ENCODE peak calls at places on chromosome 17, in ten cellular contexts. Y, O, J, K, D, Z, V, W, Q and M are unnamed samples.
A peak's percentile ranks its signal among the peaks of the same experiment; 100 is the strongest.

GRCh38 chr17:68705331-68706166 is 104.4 kb upstream of the FAM20A start:
- DNase-seq in V (no peak), Y (no peak), Q (no peak), K (no peak), J (no peak), W (no peak), Z (peak; percentile 80), O (no peak), D (no peak), M (peak; percentile 89)

GRCh38 chr17:74369221-74369620 is 1.9 kb downstream of the GPR142 start:
- DNase-seq in D (no peak), Q (no peak), Y (no peak), J (no peak), O (peak; percentile 62), W (peak; percentile 62), Z (no peak), V (no peak), K (no peak), M (no peak)

GRCh38 chr17:68600123-68600880 is 865 bp downstream of the FAM20A start:
- DNase-seq in Z (no peak), Q (no peak), D (no peak), J (no peak), V (no peak), W (peak; percentile 67), O (peak; percentile 56), Y (no peak), K (no peak), M (no peak)

GRCh38 chr17:36777118-36777517 is 160.2 kb upstream of the LHX1 start:
- DNase-seq in Y (no peak), W (no peak), J (no peak), D (peak; percentile 20), Z (peak; percentile 39), V (no peak), O (no peak), K (peak; percentile 50), Q (no peak), M (peak; percentile 9)

GRCh38 chr17:68175416-68175815 is 72.4 kb upstream of the AMZ2 start:
- DNase-seq in D (no peak), Z (no peak), J (no peak), Q (no peak), K (no peak), Y (no peak), O (no peak), V (no peak), W (no peak), M (no peak)

GRCh38 chr17:48997827-48998556 is 807 bp downstream of the IGF2BP1 start:
- DNase-seq in D (no peak), J (no peak), Y (peak; percentile 72), V (no peak), O (no peak), Q (no peak), K (peak; percentile 79), W (no peak), Z (no peak), M (no peak)

GRCh38 chr17:49557204-49558024 is 18.3 kb upstream of the NXPH3 start:
- DNase-seq in Y (no peak), D (peak; percentile 51), W (no peak), Z (peak; percentile 73), K (no peak), V (peak; percentile 38), Q (no peak), O (no peak), J (no peak), M (no peak)

GRCh38 chr17:27651411-27652345 is 20.7 kb downstream of the LGALS9 start:
- DNase-seq in O (peak; percentile 64), Z (peak; percentile 62), K (no peak), Q (no peak), V (peak; percentile 57), J (no peak), Y (no peak), W (no peak), D (peak; percentile 15), M (no peak)

GRCh38 chr17:78324391-78325075 is 35.3 kb downstream of the SOCS3 start:
- DNase-seq in Y (peak; percentile 95), Z (peak; percentile 96), W (peak; percentile 77), D (no peak), J (no peak), K (no peak), Q (no peak), V (peak; percentile 86), O (peak; percentile 91), M (peak; percentile 92)

GRCh38 chr17:37089998-37090397 is 141.2 kb downstream of the AATF start:
- DNase-seq in J (no peak), D (no peak), Q (peak; percentile 23), K (no peak), W (no peak), Y (no peak), V (no peak), O (no peak), Z (peak; percentile 11), M (no peak)

DNA sequence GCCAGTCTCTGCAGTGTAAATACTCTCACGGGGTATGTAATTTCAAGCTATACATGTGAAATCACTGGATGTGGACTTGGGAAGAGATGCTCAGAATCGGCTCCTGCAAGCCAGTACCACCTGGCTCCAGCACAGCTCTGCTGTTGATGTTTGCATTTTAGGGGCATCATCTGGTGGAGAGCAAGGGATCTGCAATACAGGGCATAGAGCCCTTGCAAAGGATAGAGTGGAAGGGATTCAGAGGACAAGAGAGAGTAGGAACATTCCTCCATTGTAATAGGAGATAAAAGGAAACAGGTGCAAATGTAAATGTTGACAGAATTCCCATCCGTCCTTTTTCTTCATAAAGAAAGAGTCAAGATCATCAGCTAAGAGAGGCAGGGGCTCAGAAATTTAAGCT is 184.1 kb downstream of the PMP22 start:
- DNase-seq in K (no peak), Y (no peak), V (no peak), W (no peak), O (no peak), J (no peak), D (no peak), Q (no peak), Z (no peak), M (no peak)
- TF ChIP-seq CTCF in K (no peak), Y (no peak), V (no peak), W (no peak), O (no peak), J (no peak), D (no peak), Q (no peak), Z (no peak), M (no peak)

GRCh38 chr17:44110823-44111633 is 12.4 kb downstream of the HDAC5 start:
- DNase-seq in Z (peak; percentile 95), D (peak; percentile 51), Q (peak; percentile 52), O (peak; percentile 99), W (peak; percentile 97), J (no peak), V (peak; percentile 80), Y (peak; percentile 99), K (peak; percentile 96), M (peak; percentile 68)
- H3K4me3 ChIP-seq in Z (peak overlapping the region; percentile 23), D (no peak overlapping the region), Q (peak overlapping the region; percentile 84), O (peak overlapping the region; percentile 71), W (peak overlapping the region; percentile 27), J (no peak overlapping the region), V (peak overlapping the region; percentile 39), Y (peak overlapping the region; percentile 70), K (peak overlapping the region; percentile 26), M (peak overlapping the region; percentile 31)

GRCh38 chr17:4908711-4909496 is 6.0 kb upstream of the CHRNE start:
- DNase-seq in K (peak; percentile 63), V (peak; percentile 89), O (peak; percentile 92), Z (peak; percentile 98), D (peak; percentile 91), J (peak; percentile 75), Y (peak; percentile 92), W (peak; percentile 92), Q (peak; percentile 31), M (peak; percentile 74)
- TF ChIP-seq CTCF in K (peak; percentile 85), V (peak; percentile 92), O (peak; percentile 92), Z (peak; percentile 88), D (peak; percentile 84), J (peak; percentile 81), Y (peak; percentile 58), W (peak; percentile 75), Q (peak; percentile 84), M (peak; percentile 78)

GRCh38 chr17:21296097-21297025 is 11.8 kb downstream of the MAP2K3 start:
- DNase-seq in Q (no peak), Y (peak; percentile 76), J (no peak), O (peak; percentile 66), K (peak; percentile 61), D (no peak), W (no peak), Z (no peak), V (no peak), M (no peak)

GRCh38 chr17:21295036-21295952 is 10.8 kb downstream of the MAP2K3 start:
- DNase-seq in Q (no peak), D (peak; percentile 42), Y (peak; percentile 76), Z (peak; percentile 19), O (peak; percentile 80), J (no peak), W (no peak), K (no peak), V (no peak), M (no peak)

GRCh38 chr17:21298056-21298982 is 13.8 kb downstream of the MAP2K3 start:
- DNase-seq in Z (no peak), Y (no peak), Q (no peak), K (peak; percentile 6), W (no peak), J (no peak), V (no peak), O (no peak), D (no peak), M (no peak)

GRCh38 chr17:21297597-21297996 is 13.1 kb downstream of the MAP2K3 start:
- DNase-seq in J (no peak), D (no peak), Q (no peak), Y (no peak), O (no peak), W (no peak), K (peak; percentile 12), Z (no peak), V (no peak), M (no peak)

GRCh38 chr17:21297026-21297520 is 12.6 kb downstream of the MAP2K3 start:
- DNase-seq in J (no peak), D (no peak), K (no peak), Y (peak; percentile 73), O (no peak), V (no peak), W (no peak), Z (no peak), Q (no peak), M (no peak)
- H3K4me3 ChIP-seq in J (no peak overlapping the region), D (no peak overlapping the region), K (no peak overlapping the region), Y (no peak overlapping the region), O (no peak overlapping the region), V (no peak overlapping the region), W (no peak overlapping the region), Z (no peak overlapping the region), Q (no peak overlapping the region), M (no peak overlapping the region)